ENCODE peak calls at places on chromosome 1, in ten cellular contexts. R is Kasumi-1; D is HCEC 1CT; N is WTC11; F is CD4-positive, CD25-positive, alpha-beta regulatory T cell; Z is astrocyte of the spinal cord; H is nephron progenitor cell; M is amygdala; O is sigmoid colon; C is activated T-cell treated with anti-CD3 and anti-CD28 coated beads, Interleukin-2, amount 50 U/mL, for 4 hours. K is an unnamed sample.

GRCh38 chr1:167763525-167764220 is 41.9 kb downstream of the MPZL1 start:
- DNase-seq in Z (no peak), R (no peak), M (peak), H (no peak), F (no peak), D (no peak), C (no peak), O (no peak), N (no peak), K (no peak)

GRCh38 chr1:192512426-192513125 is 63.0 kb upstream of the RGS1 start:
- DNase-seq in N (no peak), Z (no peak), M (no peak), C (no peak), H (no peak), O (peak), R (peak), D (no peak), F (no peak), K (no peak)

GRCh38 chr1:199029855-199030254 is 391.0 kb downstream of the PTPRC start:
- DNase-seq in O (no peak), F (no peak), C (no peak), N (no peak), D (peak), H (no peak), R (no peak), Z (peak), M (no peak), K (no peak)

GRCh38 chr1:220734571-220735326 is 13.4 kb upstream of the MTARC2 start:
- DNase-seq in F (no peak), N (no peak), O (no peak), D (peak), H (no peak), C (no peak), Z (peak), M (no peak), R (no peak), K (no peak)

GRCh38 chr1:7610936-7611335 is 160.2 kb upstream of the VAMP3 start:
- DNase-seq in C (no peak), O (peak), N (no peak), F (no peak), H (peak), D (no peak), Z (no peak), M (no peak), R (no peak), K (no peak)

GRCh38 chr1:61640531-61641125 is 84.3 kb downstream of the TM2D1 start:
- DNase-seq in F (no peak), M (no peak), Z (no peak), O (peak), R (no peak), D (no peak), H (no peak), N (no peak), C (no peak), K (no peak)

GRCh38 chr1:179310721-179311120 is 17.1 kb downstream of the SOAT1 start:
- DNase-seq in F (no peak), D (peak), R (no peak), C (no peak), N (no peak), H (no peak), Z (peak), M (no peak), O (no peak), K (no peak)

GRCh38 chr1:43799656-43800629 is 92.6 kb downstream of the ST3GAL3 start:
- DNase-seq in R (no peak), N (no peak), O (no peak), D (peak), M (no peak), H (no peak), C (no peak), F (no peak), Z (peak), K (no peak)

GRCh38 chr1:222167111-222167510 is 380.8 kb downstream of the HHIPL2 start:
- DNase-seq in F (no peak), H (peak), O (no peak), C (no peak), Z (peak), N (peak), M (no peak), D (peak), R (peak), K (no peak)

GRCh38 chr1:7561331-7561921 is 209.7 kb upstream of the VAMP3 start:
- DNase-seq in H (peak), O (no peak), F (no peak), Z (no peak), R (no peak), D (no peak), N (peak), M (no peak), C (no peak), K (no peak)

GRCh38 chr1:171441278-171441677 is 44.1 kb upstream of the PRRC2C start:
- DNase-seq in N (no peak), Z (peak), M (no peak), F (no peak), R (no peak), O (no peak), C (no peak), H (no peak), D (peak), K (no peak)